ENCODE peak calls at places on chromosomes 16 and 17, in four cellular contexts. One of them, this sample, is unnamed.

GRCh38 chr16:11585460-11586374 is 1.0 kb downstream of the LITAF start:
- DNase-seq in esophagus squamous epithelium: no peak
- DNase-seq in MM.1S: peak
- DNase-seq in left ventricle myocardium inferior: peak
- DNase-seq in this sample: no peak

GRCh38 chr17:36030949-36031348 is 13.2 kb upstream of the CCL23 start:
- DNase-seq in esophagus squamous epithelium: no peak
- DNase-seq in MM.1S: no peak
- DNase-seq in left ventricle myocardium inferior: no peak
- DNase-seq in this sample: no peak

GRCh38 chr17:57440522-57441269 is 184.4 kb downstream of the MSI2 start:
- DNase-seq in esophagus squamous epithelium: no peak
- DNase-seq in MM.1S: no peak
- DNase-seq in left ventricle myocardium inferior: peak
- DNase-seq in this sample: peak

GRCh38 chr16:17149904-17150483 is 320.8 kb downstream of the XYLT1 start:
- DNase-seq in esophagus squamous epithelium: no peak
- DNase-seq in MM.1S: no peak
- DNase-seq in left ventricle myocardium inferior: no peak
- DNase-seq in this sample: no peak

GRCh38 chr17:77308768-77309726 is 168.3 kb downstream of the SEC14L1 start:
- DNase-seq in esophagus squamous epithelium: no peak
- DNase-seq in MM.1S: no peak
- DNase-seq in left ventricle myocardium inferior: no peak
- DNase-seq in this sample: no peak

GRCh38 chr17:11641521-11642275 is 43.4 kb downstream of the DNAH9 start:
- DNase-seq in esophagus squamous epithelium: no peak
- DNase-seq in MM.1S: no peak
- DNase-seq in left ventricle myocardium inferior: no peak
- DNase-seq in this sample: no peak

GRCh38 chr16:89805136-89805905 is 11.1 kb downstream of the FANCA start:
- DNase-seq in esophagus squamous epithelium: no peak
- DNase-seq in MM.1S: no peak
- DNase-seq in left ventricle myocardium inferior: no peak
- DNase-seq in this sample: no peak

GRCh38 chr17:80455784-80456183 is 20.6 kb downstream of the NPTX1 start:
- DNase-seq in esophagus squamous epithelium: no peak
- DNase-seq in MM.1S: no peak
- DNase-seq in left ventricle myocardium inferior: no peak
- DNase-seq in this sample: no peak

GRCh38 chr16:83215417-83216001 is 588.7 kb downstream of the CDH13 start:
- DNase-seq in esophagus squamous epithelium: no peak
- DNase-seq in MM.1S: peak
- DNase-seq in left ventricle myocardium inferior: no peak
- DNase-seq in this sample: peak

GRCh38 chr17:48565024-48565558 is 13.1 kb downstream of the HOXB4 start:
- DNase-seq in esophagus squamous epithelium: no peak
- DNase-seq in MM.1S: no peak
- DNase-seq in left ventricle myocardium inferior: no peak
- DNase-seq in this sample: no peak
- H3K27ac ChIP-seq in esophagus squamous epithelium: peak
- H3K27ac ChIP-seq in MM.1S: no peak
- H3K27ac ChIP-seq in left ventricle myocardium inferior: peak
- H3K27ac ChIP-seq in this sample: no peak

GRCh38 chr17:2174471-2175293 is 119.8 kb downstream of the HIC1 start:
- DNase-seq in esophagus squamous epithelium: no peak
- DNase-seq in MM.1S: no peak
- DNase-seq in left ventricle myocardium inferior: peak
- DNase-seq in this sample: no peak
- TF ChIP-seq CTCF in esophagus squamous epithelium: no peak
- TF ChIP-seq CTCF in MM.1S: no peak
- TF ChIP-seq CTCF in left ventricle myocardium inferior: no peak
- TF ChIP-seq CTCF in this sample: no peak

GRCh38 chr16:9124444-9124843 is 33.0 kb downstream of the HAPSTR1 start:
- DNase-seq in esophagus squamous epithelium: no peak
- DNase-seq in MM.1S: no peak
- DNase-seq in left ventricle myocardium inferior: no peak
- DNase-seq in this sample: no peak
- H3K27ac ChIP-seq in esophagus squamous epithelium: peak
- H3K27ac ChIP-seq in MM.1S: no peak
- H3K27ac ChIP-seq in left ventricle myocardium inferior: no peak
- H3K27ac ChIP-seq in this sample: no peak

DNA sequence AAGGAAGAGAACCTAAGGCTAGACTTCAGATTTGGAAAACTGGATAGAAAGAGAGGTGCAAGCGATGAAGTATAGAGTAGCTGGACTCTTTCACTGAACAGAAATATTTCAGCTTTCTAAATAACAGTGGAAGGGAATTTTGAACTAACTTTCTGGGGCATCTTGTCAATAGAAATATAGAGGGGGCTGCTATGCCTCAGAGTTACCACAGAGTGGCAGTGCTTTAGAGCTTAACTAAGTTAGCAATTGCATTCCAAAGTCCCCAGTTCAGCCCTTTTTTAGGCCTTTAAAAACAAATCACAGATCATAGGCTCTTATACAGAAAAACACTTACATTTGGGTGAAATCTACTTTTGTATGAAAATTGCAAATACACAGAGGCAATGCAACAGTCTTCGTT is 154.2 kb upstream of the CDH8 start:
- DNase-seq in esophagus squamous epithelium: no peak
- DNase-seq in MM.1S: peak
- DNase-seq in left ventricle myocardium inferior: no peak
- DNase-seq in this sample: no peak
- TF ChIP-seq CTCF in esophagus squamous epithelium: no peak
- TF ChIP-seq CTCF in MM.1S: peak
- TF ChIP-seq CTCF in left ventricle myocardium inferior: peak
- TF ChIP-seq CTCF in this sample: peak

GRCh38 chr17:34667656-34668055 is 88.3 kb downstream of the TMEM132E start:
- DNase-seq in esophagus squamous epithelium: no peak
- DNase-seq in MM.1S: no peak
- DNase-seq in left ventricle myocardium inferior: no peak
- DNase-seq in this sample: no peak
- H3K27ac ChIP-seq in esophagus squamous epithelium: no peak
- H3K27ac ChIP-seq in MM.1S: no peak
- H3K27ac ChIP-seq in left ventricle myocardium inferior: no peak
- H3K27ac ChIP-seq in this sample: no peak